ENCODE peak calls at places on chromosome 13, in six cellular contexts. V is endodermal cell, Q is right lobe of liver, D is kidney epithelial cell, R is mucosa of descending colon, K is heart right ventricle. F is an unnamed sample.

GRCh38 chr13:102978168-102978567 is 88.0 kb downstream of the SLC10A2 start:
- DNase-seq in V (no peak), Q (no peak), D (no peak), R (no peak), K (no peak), F (peak; percentile 45)

GRCh38 chr13:110869805-110870706 is 44.8 kb downstream of the ANKRD10 start:
- DNase-seq in V (peak; percentile 80), Q (peak; percentile 60), D (peak; percentile 100), R (peak; percentile 74), K (peak; percentile 64), F (peak; percentile 99)

GRCh38 chr13:73428137-73428536 is 369.3 kb downstream of the KLF5 start:
- DNase-seq in V (no peak), Q (no peak), D (peak; percentile 78), R (no peak), K (no peak), F (peak; percentile 72)

GRCh38 chr13:51838235-51838846 is 6.6 kb downstream of the TMEM272 start:
- DNase-seq in V (no peak), Q (no peak), D (peak; percentile 25), R (no peak), K (no peak), F (peak; percentile 32)

GRCh38 chr13:105778196-105778595 is 757.3 kb downstream of the EFNB2 start:
- DNase-seq in V (no peak), Q (no peak), D (no peak), R (no peak), K (no peak), F (peak; percentile 54)

GRCh38 chr13:61795580-61795979 is 379.9 kb upstream of the PCDH20 start:
- DNase-seq in V (no peak), Q (no peak), D (no peak), R (no peak), K (no peak), F (no peak)

GRCh38 chr13:93726173-93727019 is 499.8 kb downstream of the GPC6 start:
- DNase-seq in V (no peak), Q (no peak), D (no peak), R (no peak), K (no peak), F (no peak)

GRCh38 chr13:70622785-70623184 is 514.5 kb upstream of the KLHL1 start:
- DNase-seq in V (no peak), Q (no peak), D (no peak), R (no peak), K (no peak), F (no peak)

GRCh38 chr13:64397699-64398098 is 2832.4 kb downstream of the PCDH9 start:
- DNase-seq in V (no peak), Q (no peak), D (no peak), R (no peak), K (no peak), F (no peak)

GRCh38 chr13:31797154-31797775 is 57.9 kb downstream of the RXFP2 start:
- DNase-seq in V (no peak), Q (no peak), D (peak; percentile 2), R (peak; percentile 14), K (no peak), F (no peak)

GRCh38 chr13:109744512-109745051 is 41.8 kb downstream of the IRS2 start:
- DNase-seq in V (peak; percentile 38), Q (no peak), D (no peak), R (peak; percentile 91), K (no peak), F (no peak)

GRCh38 chr13:110127986-110128511 is 178.9 kb downstream of the COL4A1 start:
- DNase-seq in V (no peak), Q (no peak), D (no peak), R (no peak), K (no peak), F (no peak)

GRCh38 chr13:88424463-88424862 is 753.3 kb downstream of the SLITRK5 start:
- DNase-seq in V (no peak), Q (no peak), D (no peak), R (no peak), K (no peak), F (no peak)

GRCh38 chr13:101343128-101343787 is 73.0 kb downstream of the NALCN start:
- DNase-seq in V (no peak), Q (no peak), D (no peak), R (no peak), K (no peak), F (no peak)

GRCh38 chr13:83890358-83890757 is 8.1 kb upstream of the SLITRK1 start:
- DNase-seq in V (no peak), Q (no peak), D (no peak), R (no peak), K (no peak), F (no peak)

GRCh38 chr13:48012668-48013067 is 11.6 kb upstream of the SUCLA2 start:
- DNase-seq in V (no peak), Q (no peak), D (no peak), R (no peak), K (no peak), F (no peak)

GRCh38 chr13:44257806-44258205 is 115.8 kb upstream of the SERP2 start:
- DNase-seq in V (no peak), Q (no peak), D (no peak), R (no peak), K (no peak), F (no peak)

GRCh38 chr13:99357149-99357596 is 50.0 kb upstream of the GPR183 start:
- DNase-seq in V (no peak), Q (no peak), D (no peak), R (no peak), K (no peak), F (no peak)

GRCh38 chr13:21124853-21125252 is 51.5 kb downstream of the SKA3 start:
- DNase-seq in V (no peak), Q (no peak), D (peak; percentile 84), R (no peak), K (no peak), F (peak; percentile 57)

GRCh38 chr13:106230450-106230849 is 305.0 kb downstream of the EFNB2 start:
- DNase-seq in V (no peak), Q (no peak), D (no peak), R (no peak), K (no peak), F (no peak)

GRCh38 chr13:50015263-50015662 is at the start of gene KCNRG:
- DNase-seq in V (no peak), Q (no peak), D (no peak), R (no peak), K (no peak), F (no peak)

GRCh38 chr13:110371550-110372465 is 64.7 kb downstream of the COL4A2 start:
- DNase-seq in V (no peak), Q (no peak), D (peak; percentile 98), R (no peak), K (no peak), F (peak; percentile 99)

GRCh38 chr13:79528356-79528755 is 47.4 kb downstream of the NDFIP2 start:
- DNase-seq in V (no peak), Q (no peak), D (no peak), R (no peak), K (no peak), F (no peak)

GRCh38 chr13:57630661-57631606 is 610 bp upstream of the PCDH17 start:
- DNase-seq in V (peak; percentile 57), Q (no peak), D (peak; percentile 58), R (no peak), K (no peak), F (no peak)

GRCh38 chr13:43933378-43933777 is 53.7 kb downstream of the LACC1 start:
- DNase-seq in V (no peak), Q (no peak), D (no peak), R (no peak), K (no peak), F (no peak)

DNA sequence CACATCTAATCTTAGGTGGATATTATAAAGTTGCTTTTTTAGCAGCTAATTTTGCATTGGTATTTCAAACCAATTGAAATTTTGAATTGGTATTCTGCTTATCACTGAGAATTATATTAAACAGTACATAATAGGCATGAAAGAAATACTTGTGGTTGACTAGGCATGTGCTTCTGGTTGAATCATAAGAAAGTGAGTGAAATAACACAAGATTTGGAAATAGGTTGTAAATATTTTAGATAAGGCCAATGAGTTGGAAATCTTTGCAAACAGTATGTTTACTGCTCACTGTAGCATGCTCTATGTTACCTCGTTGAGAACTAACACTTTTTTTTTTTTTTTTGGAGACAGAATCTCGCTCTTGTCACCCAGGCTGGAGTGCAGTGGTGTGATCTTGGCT is 66.8 kb upstream of the RFC3 start:
- DNase-seq in V (no peak), Q (no peak), D (no peak), R (no peak), K (no peak), F (no peak)
- H3K4me3 ChIP-seq in V (no peak overlapping the region), Q (no peak overlapping the region), D (no peak overlapping the region), R (no peak overlapping the region), K (no peak overlapping the region), F (no peak overlapping the region)

DNA sequence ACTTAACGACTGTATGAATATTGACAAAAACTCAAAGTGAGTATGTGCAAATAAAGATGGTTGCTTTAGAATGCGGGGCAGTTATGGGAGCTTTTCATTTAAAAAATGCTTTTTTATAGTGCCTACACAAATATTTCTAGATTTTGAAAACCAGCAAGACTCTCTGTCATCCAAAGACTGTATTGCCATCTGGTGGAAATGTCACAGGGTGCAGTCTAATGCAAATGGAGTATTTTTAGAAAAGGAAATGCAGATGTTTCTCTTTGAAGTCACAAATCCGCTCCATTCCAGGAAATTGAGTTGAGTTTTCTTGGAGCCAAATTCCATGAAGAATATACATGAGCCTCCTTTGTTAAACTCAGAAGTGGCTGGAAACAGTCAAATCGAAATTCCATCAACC is 2.3 kb upstream of the C1QTNF9B start:
- DNase-seq in V (no peak), Q (no peak), D (no peak), R (peak; percentile 18), K (no peak), F (no peak)
- TF ChIP-seq CTCF in V (peak; percentile 72), Q (peak; percentile 25), D (peak; percentile 61), R (no peak), K (peak; percentile 62), F (peak; percentile 73)

DNA sequence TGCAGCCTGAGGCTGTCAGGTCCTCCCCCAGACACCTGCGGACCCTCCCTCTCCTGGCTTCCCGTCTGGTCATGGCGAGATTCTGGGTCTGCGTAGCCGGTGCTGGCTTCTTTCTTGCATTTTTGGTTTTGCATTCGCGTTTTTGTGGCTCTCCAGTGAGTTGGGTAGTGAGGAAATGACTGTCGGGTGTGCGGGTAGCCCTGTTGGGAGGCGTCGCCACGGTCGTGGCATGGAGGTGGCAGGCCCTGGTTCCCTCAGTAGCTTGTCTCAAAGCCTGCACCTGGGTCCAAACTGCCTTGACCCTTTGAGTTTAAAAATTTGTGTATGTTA is 278 bp downstream of the NHLRC3 start:
- DNase-seq in V (no peak), Q (peak; percentile 62), D (no peak), R (peak; percentile 44), K (no peak), F (no peak)
- H3K4me3 ChIP-seq in V (peak overlapping the region; percentile 96), Q (peak overlapping the region; percentile 96), D (peak overlapping the region; percentile 73), R (peak overlapping the region; percentile 81), K (peak overlapping the region; percentile 55), F (peak overlapping the region; percentile 78)

GRCh38 chr13:45807520-45808099 is 43.9 kb downstream of the SIAH3 start:
- DNase-seq in V (peak; percentile 78), Q (no peak), D (peak; percentile 48), R (peak; percentile 33), K (no peak), F (peak; percentile 61)
- TF ChIP-seq CTCF in V (peak; percentile 83), Q (peak; percentile 57), D (peak; percentile 68), R (no peak), K (peak; percentile 67), F (peak; percentile 90)

F was measured in epithelial cell of proximal tubule.